ENCODE peak calls at places on chromosomes 4 and X, in eight cellular contexts. One of them, this sample, is unnamed.
A peak's percentile ranks its signal among the peaks of the same experiment; 100 is the strongest.

GRCh38 chrX:140354431-140355120 is 150.3 kb downstream of the SOX3 start:
- DNase-seq in mesothelial cell of epicardium: no peak
- DNase-seq in HFF-Myc: no peak
- DNase-seq in NB4: no peak
- DNase-seq in MCF 10A: no peak
- DNase-seq in WTC11: no peak
- DNase-seq in OCI-LY7: no peak
- DNase-seq in A549: no peak
- DNase-seq in this sample: no peak

GRCh38 chr4:158290912-158291311 is 80.6 kb downstream of the TMEM144 start:
- DNase-seq in mesothelial cell of epicardium: no peak
- DNase-seq in HFF-Myc: no peak
- DNase-seq in NB4: no peak
- DNase-seq in MCF 10A: no peak
- DNase-seq in WTC11: no peak
- DNase-seq in OCI-LY7: no peak
- DNase-seq in A549: no peak
- DNase-seq in this sample: no peak

GRCh38 chr4:107586321-107586720 is 133.7 kb downstream of the PAPSS1 start:
- DNase-seq in mesothelial cell of epicardium: no peak
- DNase-seq in HFF-Myc: no peak
- DNase-seq in NB4: no peak
- DNase-seq in MCF 10A: no peak
- DNase-seq in WTC11: no peak
- DNase-seq in OCI-LY7: no peak
- DNase-seq in A549: no peak
- DNase-seq in this sample: no peak

GRCh38 chr4:13537011-13537831 is 7.1 kb downstream of the NKX3-2 start:
- DNase-seq in mesothelial cell of epicardium: no peak
- DNase-seq in HFF-Myc: no peak
- DNase-seq in NB4: no peak
- DNase-seq in MCF 10A: no peak
- DNase-seq in WTC11: no peak
- DNase-seq in OCI-LY7: no peak
- DNase-seq in A549: no peak
- DNase-seq in this sample: peak; percentile 47

GRCh38 chr4:84582302-84582987 is 482 bp upstream of the CDS1 start:
- DNase-seq in mesothelial cell of epicardium: peak; percentile 98
- DNase-seq in HFF-Myc: no peak
- DNase-seq in NB4: peak; percentile 71
- DNase-seq in MCF 10A: peak; percentile 92
- DNase-seq in WTC11: peak; percentile 99
- DNase-seq in OCI-LY7: no peak
- DNase-seq in A549: peak; percentile 68
- DNase-seq in this sample: peak; percentile 88

GRCh38 chrX:18855919-18856644 is 127.8 kb downstream of the PHKA2 start:
- DNase-seq in mesothelial cell of epicardium: no peak
- DNase-seq in HFF-Myc: no peak
- DNase-seq in NB4: peak; percentile 11
- DNase-seq in MCF 10A: no peak
- DNase-seq in WTC11: no peak
- DNase-seq in OCI-LY7: no peak
- DNase-seq in A549: no peak
- DNase-seq in this sample: no peak

GRCh38 chrX:13780868-13781427 is 35.9 kb downstream of the GPM6B start:
- DNase-seq in mesothelial cell of epicardium: no peak
- DNase-seq in HFF-Myc: no peak
- DNase-seq in NB4: no peak
- DNase-seq in MCF 10A: no peak
- DNase-seq in WTC11: no peak
- DNase-seq in OCI-LY7: no peak
- DNase-seq in A549: no peak
- DNase-seq in this sample: no peak

GRCh38 chrX:56219702-56220101 is 12.5 kb upstream of the KLF8 start:
- DNase-seq in mesothelial cell of epicardium: no peak
- DNase-seq in HFF-Myc: no peak
- DNase-seq in NB4: peak; percentile 7
- DNase-seq in MCF 10A: peak; percentile 36
- DNase-seq in WTC11: no peak
- DNase-seq in OCI-LY7: no peak
- DNase-seq in A549: no peak
- DNase-seq in this sample: no peak

GRCh38 chr4:185071412-185071811 is 53.1 kb downstream of the HELT start:
- DNase-seq in mesothelial cell of epicardium: no peak
- DNase-seq in HFF-Myc: no peak
- DNase-seq in NB4: no peak
- DNase-seq in MCF 10A: no peak
- DNase-seq in WTC11: no peak
- DNase-seq in OCI-LY7: no peak
- DNase-seq in A549: no peak
- DNase-seq in this sample: no peak

GRCh38 chr4:173519130-173520101 is 10.6 kb downstream of the HAND2 start:
- DNase-seq in mesothelial cell of epicardium: no peak
- DNase-seq in HFF-Myc: no peak
- DNase-seq in NB4: no peak
- DNase-seq in MCF 10A: no peak
- DNase-seq in WTC11: no peak
- DNase-seq in OCI-LY7: no peak
- DNase-seq in A549: no peak
- DNase-seq in this sample: no peak

GRCh38 chrX:132750312-132751042 is 208.0 kb downstream of the HS6ST2 start:
- DNase-seq in mesothelial cell of epicardium: no peak
- DNase-seq in HFF-Myc: no peak
- DNase-seq in NB4: peak; percentile 23
- DNase-seq in MCF 10A: no peak
- DNase-seq in WTC11: no peak
- DNase-seq in OCI-LY7: no peak
- DNase-seq in A549: no peak
- DNase-seq in this sample: no peak

GRCh38 chr4:108148316-108148715 is 20.4 kb downstream of the LEF1 start:
- DNase-seq in mesothelial cell of epicardium: no peak
- DNase-seq in HFF-Myc: no peak
- DNase-seq in NB4: no peak
- DNase-seq in MCF 10A: no peak
- DNase-seq in WTC11: no peak
- DNase-seq in OCI-LY7: no peak
- DNase-seq in A549: no peak
- DNase-seq in this sample: peak; percentile 68

GRCh38 chr4:79678472-79679202 is 270.6 kb upstream of the GK2 start:
- DNase-seq in mesothelial cell of epicardium: no peak
- DNase-seq in HFF-Myc: no peak
- DNase-seq in NB4: peak; percentile 78
- DNase-seq in MCF 10A: no peak
- DNase-seq in WTC11: no peak
- DNase-seq in OCI-LY7: no peak
- DNase-seq in A549: no peak
- DNase-seq in this sample: no peak

GRCh38 chr4:55397024-55397520 is 1.3 kb downstream of the TMEM165 start:
- DNase-seq in mesothelial cell of epicardium: no peak
- DNase-seq in HFF-Myc: no peak
- DNase-seq in NB4: peak; percentile 36
- DNase-seq in MCF 10A: peak; percentile 27
- DNase-seq in WTC11: no peak
- DNase-seq in OCI-LY7: peak; percentile 31
- DNase-seq in A549: no peak
- DNase-seq in this sample: no peak

GRCh38 chr4:60250657-60251056 is 949.5 kb upstream of the ADGRL3 start:
- DNase-seq in mesothelial cell of epicardium: no peak
- DNase-seq in HFF-Myc: no peak
- DNase-seq in NB4: no peak
- DNase-seq in MCF 10A: no peak
- DNase-seq in WTC11: no peak
- DNase-seq in OCI-LY7: no peak
- DNase-seq in A549: no peak
- DNase-seq in this sample: no peak

GRCh38 chrX:134236690-134237362 is at the start of gene CCDC160:
- DNase-seq in mesothelial cell of epicardium: peak; percentile 38
- DNase-seq in HFF-Myc: no peak
- DNase-seq in NB4: no peak
- DNase-seq in MCF 10A: no peak
- DNase-seq in WTC11: peak; percentile 79
- DNase-seq in OCI-LY7: no peak
- DNase-seq in A549: peak; percentile 7
- DNase-seq in this sample: peak; percentile 19

GRCh38 chrX:130916636-130917422 is 13.8 kb upstream of the ENOX2 start:
- DNase-seq in mesothelial cell of epicardium: peak; percentile 32
- DNase-seq in HFF-Myc: peak; percentile 9
- DNase-seq in NB4: peak; percentile 67
- DNase-seq in MCF 10A: peak; percentile 77
- DNase-seq in WTC11: peak; percentile 22
- DNase-seq in OCI-LY7: peak; percentile 46
- DNase-seq in A549: peak; percentile 55
- DNase-seq in this sample: peak; percentile 39

GRCh38 chr4:140251566-140251965 is 97.6 kb upstream of the MAML3 start:
- DNase-seq in mesothelial cell of epicardium: no peak
- DNase-seq in HFF-Myc: no peak
- DNase-seq in NB4: no peak
- DNase-seq in MCF 10A: no peak
- DNase-seq in WTC11: no peak
- DNase-seq in OCI-LY7: no peak
- DNase-seq in A549: no peak
- DNase-seq in this sample: no peak

GRCh38 chr4:174663254-174663653 is 141.0 kb upstream of the HPGD start:
- DNase-seq in mesothelial cell of epicardium: no peak
- DNase-seq in HFF-Myc: no peak
- DNase-seq in NB4: no peak
- DNase-seq in MCF 10A: peak; percentile 25
- DNase-seq in WTC11: no peak
- DNase-seq in OCI-LY7: no peak
- DNase-seq in A549: no peak
- DNase-seq in this sample: no peak

GRCh38 chr4:1479454-1479853 is 73.2 kb upstream of the NKX1-1 start:
- DNase-seq in mesothelial cell of epicardium: no peak
- DNase-seq in HFF-Myc: no peak
- DNase-seq in NB4: no peak
- DNase-seq in MCF 10A: no peak
- DNase-seq in WTC11: peak; percentile 8
- DNase-seq in OCI-LY7: no peak
- DNase-seq in A549: no peak
- DNase-seq in this sample: no peak

GRCh38 chrX:110992611-110993010 is 103.4 kb upstream of the PAK3 start:
- DNase-seq in mesothelial cell of epicardium: no peak
- DNase-seq in HFF-Myc: no peak
- DNase-seq in NB4: peak; percentile 30
- DNase-seq in MCF 10A: peak; percentile 51
- DNase-seq in WTC11: peak; percentile 28
- DNase-seq in OCI-LY7: peak; percentile 9
- DNase-seq in A549: peak; percentile 21
- DNase-seq in this sample: peak; percentile 34

GRCh38 chr4:132934901-132935300 is 214.2 kb upstream of the PCDH10 start:
- DNase-seq in mesothelial cell of epicardium: no peak
- DNase-seq in HFF-Myc: no peak
- DNase-seq in NB4: no peak
- DNase-seq in MCF 10A: no peak
- DNase-seq in WTC11: no peak
- DNase-seq in OCI-LY7: no peak
- DNase-seq in A549: no peak
- DNase-seq in this sample: no peak

GRCh38 chrX:136191171-136191570 is 43.8 kb downstream of the FHL1 start:
- DNase-seq in mesothelial cell of epicardium: no peak
- DNase-seq in HFF-Myc: no peak
- DNase-seq in NB4: no peak
- DNase-seq in MCF 10A: no peak
- DNase-seq in WTC11: no peak
- DNase-seq in OCI-LY7: no peak
- DNase-seq in A549: no peak
- DNase-seq in this sample: no peak

GRCh38 chr4:138035781-138036258 is 206.3 kb downstream of the SLC7A11 start:
- DNase-seq in mesothelial cell of epicardium: no peak
- DNase-seq in HFF-Myc: peak; percentile 50
- DNase-seq in NB4: peak; percentile 75
- DNase-seq in MCF 10A: peak; percentile 72
- DNase-seq in WTC11: no peak
- DNase-seq in OCI-LY7: peak; percentile 90
- DNase-seq in A549: peak; percentile 56
- DNase-seq in this sample: no peak
- TF ChIP-seq CTCF in mesothelial cell of epicardium: peak; percentile 30
- TF ChIP-seq CTCF in HFF-Myc: peak; percentile 55
- TF ChIP-seq CTCF in NB4: peak; percentile 52
- TF ChIP-seq CTCF in MCF 10A: peak; percentile 69
- TF ChIP-seq CTCF in WTC11: peak; percentile 25
- TF ChIP-seq CTCF in OCI-LY7: peak; percentile 93
- TF ChIP-seq CTCF in A549: peak; percentile 73
- TF ChIP-seq CTCF in this sample: no peak

GRCh38 chrX:11462136-11462535 is 168.9 kb downstream of the AMELX start:
- DNase-seq in mesothelial cell of epicardium: no peak
- DNase-seq in HFF-Myc: no peak
- DNase-seq in NB4: no peak
- DNase-seq in MCF 10A: no peak
- DNase-seq in WTC11: no peak
- DNase-seq in OCI-LY7: no peak
- DNase-seq in A549: peak; percentile 27
- DNase-seq in this sample: no peak

GRCh38 chrX:11462648-11463047 is 169.4 kb downstream of the AMELX start:
- DNase-seq in mesothelial cell of epicardium: no peak
- DNase-seq in HFF-Myc: no peak
- DNase-seq in NB4: no peak
- DNase-seq in MCF 10A: no peak
- DNase-seq in WTC11: no peak
- DNase-seq in OCI-LY7: no peak
- DNase-seq in A549: no peak
- DNase-seq in this sample: no peak

GRCh38 chrX:11461181-11462001 is 168.2 kb downstream of the AMELX start:
- DNase-seq in mesothelial cell of epicardium: no peak
- DNase-seq in HFF-Myc: no peak
- DNase-seq in NB4: no peak
- DNase-seq in MCF 10A: no peak
- DNase-seq in WTC11: no peak
- DNase-seq in OCI-LY7: no peak
- DNase-seq in A549: peak; percentile 44
- DNase-seq in this sample: no peak

GRCh38 chrX:11458175-11458574 is 165.0 kb downstream of the AMELX start:
- DNase-seq in mesothelial cell of epicardium: no peak
- DNase-seq in HFF-Myc: no peak
- DNase-seq in NB4: no peak
- DNase-seq in MCF 10A: no peak
- DNase-seq in WTC11: no peak
- DNase-seq in OCI-LY7: no peak
- DNase-seq in A549: no peak
- DNase-seq in this sample: no peak

GRCh38 chrX:11460347-11460746 is 167.1 kb downstream of the AMELX start:
- DNase-seq in mesothelial cell of epicardium: no peak
- DNase-seq in HFF-Myc: no peak
- DNase-seq in NB4: no peak
- DNase-seq in MCF 10A: no peak
- DNase-seq in WTC11: no peak
- DNase-seq in OCI-LY7: no peak
- DNase-seq in A549: no peak
- DNase-seq in this sample: no peak
- TF ChIP-seq CTCF in mesothelial cell of epicardium: no peak
- TF ChIP-seq CTCF in HFF-Myc: no peak
- TF ChIP-seq CTCF in NB4: no peak
- TF ChIP-seq CTCF in MCF 10A: peak; percentile 22
- TF ChIP-seq CTCF in WTC11: no peak
- TF ChIP-seq CTCF in OCI-LY7: no peak
- TF ChIP-seq CTCF in A549: no peak
- TF ChIP-seq CTCF in this sample: no peak

GRCh38 chr4:121998024-121998423 is 46.2 kb upstream of the TRPC3 start:
- DNase-seq in mesothelial cell of epicardium: no peak
- DNase-seq in HFF-Myc: no peak
- DNase-seq in NB4: peak; percentile 3
- DNase-seq in MCF 10A: peak; percentile 33
- DNase-seq in WTC11: peak; percentile 31
- DNase-seq in OCI-LY7: peak; percentile 1
- DNase-seq in A549: peak; percentile 6
- DNase-seq in this sample: peak; percentile 7
- TF ChIP-seq CTCF in mesothelial cell of epicardium: no peak
- TF ChIP-seq CTCF in HFF-Myc: peak; percentile 34
- TF ChIP-seq CTCF in NB4: no peak
- TF ChIP-seq CTCF in MCF 10A: no peak
- TF ChIP-seq CTCF in WTC11: no peak
- TF ChIP-seq CTCF in OCI-LY7: peak; percentile 22
- TF ChIP-seq CTCF in A549: no peak
- TF ChIP-seq CTCF in this sample: no peak

GRCh38 chrX:85627363-85627762 is 247.9 kb upstream of the POF1B start:
- DNase-seq in mesothelial cell of epicardium: no peak
- DNase-seq in HFF-Myc: no peak
- DNase-seq in NB4: no peak
- DNase-seq in MCF 10A: peak; percentile 43
- DNase-seq in WTC11: no peak
- DNase-seq in OCI-LY7: peak; percentile 10
- DNase-seq in A549: peak; percentile 9
- DNase-seq in this sample: no peak
- TF ChIP-seq CTCF in mesothelial cell of epicardium: no peak
- TF ChIP-seq CTCF in HFF-Myc: peak; percentile 12
- TF ChIP-seq CTCF in NB4: no peak
- TF ChIP-seq CTCF in MCF 10A: peak; percentile 56
- TF ChIP-seq CTCF in WTC11: no peak
- TF ChIP-seq CTCF in OCI-LY7: peak; percentile 74
- TF ChIP-seq CTCF in A549: no peak
- TF ChIP-seq CTCF in this sample: no peak

This sample was measured in activated CD8-positive, alpha-beta T cell treated with anti-CD3 and anti-CD28 coated beads for 36 hours.